ENCODE peak calls at places on chromosomes 7 and 10, in eight cellular contexts. T is PC-3, V is pancreas, D is cardiac muscle cell, N is esophagus muscularis mucosa, Z is cardiac fibroblast, J is MCF 10A, B is foreskin keratinocyte. X is an unnamed sample.

GRCh38 chr10:52758406-52758805 is 14.2 kb downstream of the MBL2 start:
- DNase-seq in T (no peak), V (no peak), D (no peak), N (peak), Z (no peak), J (no peak), B (no peak), X (no peak)

GRCh38 chr10:94104316-94105060 is 110.8 kb downstream of the PLCE1 start:
- DNase-seq in T (peak), V (no peak), D (no peak), N (peak), Z (peak), J (no peak), B (no peak), X (no peak)

GRCh38 chr10:48215148-48215982 is 59.1 kb downstream of the FRMPD2 start:
- DNase-seq in T (peak), V (peak), D (peak), N (peak), Z (peak), J (peak), B (peak), X (peak)

GRCh38 chr10:15745748-15746147 is 26.0 kb upstream of the ITGA8 start:
- DNase-seq in T (no peak), V (no peak), D (no peak), N (no peak), Z (peak), J (no peak), B (no peak), X (peak)

GRCh38 chr7:15832996-15833395 is 146.5 kb upstream of the MEOX2 start:
- DNase-seq in T (peak), V (no peak), D (no peak), N (no peak), Z (peak), J (no peak), B (no peak), X (peak)

GRCh38 chr10:72814134-72814790 is 79.3 kb upstream of the OIT3 start:
- DNase-seq in T (no peak), V (no peak), D (no peak), N (no peak), Z (peak), J (no peak), B (no peak), X (peak)

GRCh38 chr7:38686888-38687287 is 55.7 kb upstream of the AMPH start:
- DNase-seq in T (no peak), V (no peak), D (no peak), N (no peak), Z (peak), J (peak), B (peak), X (peak)

GRCh38 chr10:21530616-21531015 is 3.4 kb upstream of the MLLT10 start:
- DNase-seq in T (no peak), V (no peak), D (no peak), N (no peak), Z (no peak), J (peak), B (no peak), X (no peak)

GRCh38 chr7:15866753-15867152 is 180.3 kb upstream of the MEOX2 start:
- DNase-seq in T (no peak), V (no peak), D (no peak), N (no peak), Z (no peak), J (no peak), B (no peak), X (no peak)

GRCh38 chr10:109973430-109973829 is 34.4 kb upstream of the ADD3 start:
- DNase-seq in T (no peak), V (no peak), D (no peak), N (no peak), Z (no peak), J (no peak), B (no peak), X (no peak)

GRCh38 chr10:114584419-114584818 is 73.7 kb downstream of the ABLIM1 start:
- DNase-seq in T (no peak), V (no peak), D (peak), N (no peak), Z (no peak), J (no peak), B (no peak), X (no peak)

GRCh38 chr7:68176974-68177373 is 1180.3 kb downstream of the TYW1 start:
- DNase-seq in T (peak), V (peak), D (peak), N (no peak), Z (peak), J (peak), B (peak), X (peak)

GRCh38 chr7:91892821-91893340 is 12.4 kb upstream of the MTERF1 start:
- DNase-seq in T (peak), V (no peak), D (no peak), N (no peak), Z (peak), J (no peak), B (peak), X (peak)

GRCh38 chr10:47058961-47059391 is 147.7 kb downstream of the PTPN20 start:
- DNase-seq in T (no peak), V (no peak), D (no peak), N (no peak), Z (no peak), J (no peak), B (no peak), X (no peak)

GRCh38 chr7:100017300-100017699 is 1.9 kb downstream of the ZKSCAN1 start:
- DNase-seq in T (no peak), V (peak), D (no peak), N (no peak), Z (no peak), J (no peak), B (no peak), X (no peak)

GRCh38 chr10:123399276-123399839 is 245.2 kb downstream of the BUB3 start:
- DNase-seq in T (no peak), V (no peak), D (no peak), N (no peak), Z (no peak), J (no peak), B (no peak), X (no peak)

GRCh38 chr7:28921822-28922221 is 36.3 kb downstream of the TRIL start:
- DNase-seq in T (peak), V (peak), D (peak), N (no peak), Z (peak), J (peak), B (peak), X (peak)

GRCh38 chr10:27794157-27794556 is 48.5 kb upstream of the MKX start:
- DNase-seq in T (no peak), V (no peak), D (no peak), N (no peak), Z (peak), J (peak), B (no peak), X (no peak)
- TF ChIP-seq CTCF in T (peak), V (no peak), D (no peak), N (peak), Z (no peak), J (peak), B (peak), X (no peak)

DNA sequence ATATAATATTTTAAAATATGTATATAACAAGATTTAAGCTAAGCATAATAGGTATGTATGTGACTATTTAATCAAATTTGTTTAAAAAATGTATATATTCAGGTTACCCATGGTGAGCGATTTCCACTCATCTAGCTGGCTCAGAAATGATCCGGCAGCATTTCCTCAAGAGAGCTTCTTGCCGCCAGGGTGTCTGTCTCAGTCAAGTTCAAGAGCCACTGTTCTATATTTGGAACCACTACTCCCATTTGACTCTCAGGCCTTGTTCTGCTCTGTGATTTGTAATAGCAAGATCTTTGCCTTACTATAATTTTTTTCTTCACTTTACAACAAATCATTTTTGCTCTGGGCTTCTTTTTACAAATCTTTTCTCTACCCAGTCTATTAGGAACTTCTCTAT is 48.7 kb upstream of the CNTNAP2 start:
- DNase-seq in T (no peak), V (no peak), D (peak), N (no peak), Z (no peak), J (no peak), B (no peak), X (no peak)
- TF ChIP-seq CTCF in T (no peak), V (no peak), D (no peak), N (no peak), Z (no peak), J (no peak), B (no peak), X (no peak)

DNA sequence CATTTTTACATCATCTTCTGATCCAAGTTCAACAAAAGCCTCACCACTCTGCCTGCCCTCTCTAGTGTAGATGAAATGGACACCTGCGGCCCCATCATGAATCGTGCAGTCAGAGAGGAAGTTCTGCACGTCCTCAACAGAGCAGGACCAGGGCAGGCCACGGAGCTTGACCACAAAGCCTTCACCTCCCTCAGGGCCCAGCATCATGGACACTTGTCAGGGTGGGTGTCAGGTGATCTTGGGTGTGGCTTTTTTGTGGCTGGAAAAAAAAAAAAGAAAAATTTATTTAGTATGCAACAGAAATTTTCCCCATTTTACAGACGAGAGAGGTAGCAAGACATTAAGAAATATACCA is 16.2 kb downstream of the FXYD4 start:
- DNase-seq in T (no peak), V (no peak), D (no peak), N (no peak), Z (no peak), J (no peak), B (no peak), X (no peak)
- TF ChIP-seq CTCF in T (no peak), V (no peak), D (no peak), N (no peak), Z (no peak), J (no peak), B (no peak), X (no peak)

GRCh38 chr7:7266257-7266656 is 83.9 kb downstream of the C1GALT1 start:
- DNase-seq in T (no peak), V (no peak), D (no peak), N (peak), Z (no peak), J (no peak), B (no peak), X (no peak)
- TF ChIP-seq CTCF in T (no peak), V (no peak), D (no peak), N (no peak), Z (no peak), J (no peak), B (no peak), X (no peak)

X was measured in fibroblast of pulmonary artery.